ENCODE peak calls at places on chromosomes 3 and 15, in eight cellular contexts. H is RWPE2, G is cardiac muscle cell, O is tibial artery, S is A549, A is GM12865, I is MM.1S, M is Panc1. R is an unnamed sample.

GRCh38 chr3:166456291-166456690 is 619.1 kb upstream of the BCHE start:
- DNase-seq in H (no peak), G (no peak), O (no peak), S (no peak), A (no peak), I (no peak), M (no peak), R (no peak)

GRCh38 chr3:49683162-49683561 is 6.1 kb downstream of the MST1 start:
- DNase-seq in H (no peak), G (no peak), O (no peak), S (no peak), A (no peak), I (no peak), M (no peak), R (no peak)

GRCh38 chr15:99446565-99447496 is 119.0 kb upstream of the MEF2A start:
- DNase-seq in H (no peak), G (no peak), O (no peak), S (no peak), A (no peak), I (no peak), M (no peak), R (peak; percentile 84)

GRCh38 chr3:13727890-13728289 is 152.0 kb downstream of the WNT7A start:
- DNase-seq in H (no peak), G (no peak), O (peak; percentile 21), S (no peak), A (no peak), I (no peak), M (no peak), R (no peak)

GRCh38 chr3:8851703-8852102 is 82.3 kb upstream of the OXTR start:
- DNase-seq in H (no peak), G (peak; percentile 73), O (no peak), S (no peak), A (no peak), I (no peak), M (no peak), R (no peak)

GRCh38 chr3:115931581-115931980 is 308.3 kb downstream of the GAP43 start:
- DNase-seq in H (no peak), G (no peak), O (no peak), S (no peak), A (no peak), I (no peak), M (no peak), R (no peak)

GRCh38 chr15:71707230-71708051 is 102.9 kb upstream of the NR2E3 start:
- DNase-seq in H (no peak), G (peak; percentile 52), O (no peak), S (no peak), A (no peak), I (no peak), M (no peak), R (no peak)

GRCh38 chr3:32557640-32558352 is 12.9 kb downstream of the DYNC1LI1 start:
- DNase-seq in H (no peak), G (no peak), O (no peak), S (no peak), A (no peak), I (no peak), M (no peak), R (no peak)

GRCh38 chr15:38226867-38227266 is 25.8 kb upstream of the SPRED1 start:
- DNase-seq in H (peak; percentile 76), G (peak; percentile 85), O (no peak), S (peak; percentile 36), A (no peak), I (no peak), M (peak; percentile 68), R (no peak)

GRCh38 chr15:70722266-70723123 is 40.9 kb downstream of the UACA start:
- DNase-seq in H (no peak), G (peak; percentile 77), O (no peak), S (peak; percentile 65), A (peak; percentile 51), I (peak; percentile 55), M (no peak), R (no peak)

GRCh38 chr3:29258161-29258560 is 22.7 kb upstream of the RBMS3 start:
- DNase-seq in H (no peak), G (no peak), O (no peak), S (no peak), A (no peak), I (no peak), M (no peak), R (no peak)

GRCh38 chr3:193777524-193777923 is 184.5 kb downstream of the OPA1 start:
- DNase-seq in H (no peak), G (no peak), O (no peak), S (no peak), A (no peak), I (no peak), M (no peak), R (no peak)

DNA sequence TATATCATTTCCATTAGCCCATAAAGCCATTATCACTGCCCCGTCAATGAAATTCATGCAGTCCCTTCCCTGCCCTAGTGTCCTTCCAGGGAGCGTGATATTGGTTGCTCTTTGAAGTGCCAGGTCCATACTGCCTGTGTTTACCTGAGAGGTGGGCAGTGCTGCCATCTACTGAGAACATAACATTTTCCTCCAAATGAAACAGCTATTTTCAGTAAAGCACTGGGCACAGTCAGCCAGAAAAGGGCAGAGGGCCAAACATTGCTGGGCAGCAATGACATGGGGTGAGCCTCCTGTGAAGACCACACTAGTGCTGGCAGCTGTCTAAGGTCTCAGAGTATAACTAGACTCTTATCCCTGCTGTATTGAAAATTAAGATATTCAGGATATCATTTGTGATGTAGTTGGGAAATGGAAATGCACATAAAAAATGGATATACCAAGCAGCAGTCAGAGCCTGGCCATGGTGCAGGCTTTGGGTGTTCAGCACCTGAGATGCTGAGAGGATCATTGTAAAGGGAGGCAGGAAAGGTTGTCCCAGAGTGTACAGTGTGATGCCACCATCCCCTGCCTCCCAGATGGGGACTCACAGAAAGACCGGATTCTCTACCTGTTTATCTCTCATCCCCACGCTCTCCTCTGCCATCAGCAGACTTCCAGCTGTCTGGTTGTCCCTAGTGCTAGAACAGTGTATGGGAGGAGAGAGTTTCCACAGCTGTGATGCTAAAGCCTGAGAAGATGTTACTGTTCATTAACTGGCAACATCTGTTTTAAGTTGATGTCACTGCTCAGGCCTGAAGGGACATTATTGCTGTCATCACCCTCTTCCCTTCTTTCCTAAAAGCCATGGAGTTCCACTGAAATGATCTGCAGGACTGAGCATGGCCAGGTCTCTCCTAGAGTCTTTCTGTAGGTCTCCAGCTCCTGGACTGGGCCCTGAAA is 108.8 kb downstream of the ARNT2 start:
- DNase-seq in H (no peak), G (peak; percentile 25), O (no peak), S (no peak), A (no peak), I (peak; percentile 21), M (no peak), R (no peak)
- TF ChIP-seq CTCF in H (peak; percentile 86), G (peak; percentile 19), O (peak; percentile 26), S (peak; percentile 59), A (no peak), I (peak; percentile 24), M (peak; percentile 11), R (peak; percentile 73)

DNA sequence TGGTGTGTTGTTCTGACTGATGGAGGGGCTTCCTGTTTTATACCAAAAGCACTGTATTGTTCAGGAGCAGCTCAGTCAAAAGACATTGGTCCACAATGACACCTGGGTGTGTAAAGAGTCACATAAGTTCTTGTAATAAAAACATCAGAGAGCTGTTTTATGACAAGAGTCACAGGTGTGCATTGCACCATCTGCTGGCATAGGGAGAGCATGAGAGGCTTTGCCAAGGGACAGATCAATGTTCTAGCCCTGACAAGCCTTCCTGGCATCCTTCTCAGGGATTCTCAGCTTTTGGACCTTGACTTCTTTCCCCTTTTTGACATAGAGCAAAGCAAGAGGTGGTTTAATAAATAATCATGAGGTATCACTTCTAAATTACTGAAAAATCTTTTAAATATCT is 20.5 kb downstream of the ARPP21 start:
- DNase-seq in H (no peak), G (no peak), O (no peak), S (no peak), A (peak; percentile 10), I (peak; percentile 30), M (no peak), R (no peak)
- TF ChIP-seq CTCF in H (peak; percentile 12), G (no peak), O (no peak), S (peak; percentile 45), A (peak; percentile 20), I (peak; percentile 22), M (peak; percentile 23), R (peak; percentile 68)

GRCh38 chr3:152405915-152406802 is 137.4 kb downstream of the MBNL1 start:
- DNase-seq in H (no peak), G (peak; percentile 92), O (no peak), S (no peak), A (no peak), I (no peak), M (no peak), R (no peak)

GRCh38 chr3:152403632-152404066 is 134.9 kb downstream of the MBNL1 start:
- DNase-seq in H (no peak), G (no peak), O (peak; percentile 97), S (no peak), A (no peak), I (no peak), M (no peak), R (no peak)

GRCh38 chr3:152402698-152403456 is 134.1 kb downstream of the MBNL1 start:
- DNase-seq in H (no peak), G (no peak), O (no peak), S (no peak), A (peak; percentile 28), I (no peak), M (no peak), R (no peak)

GRCh38 chr3:152400912-152401311 is 132.2 kb downstream of the MBNL1 start:
- DNase-seq in H (no peak), G (no peak), O (no peak), S (no peak), A (no peak), I (no peak), M (no peak), R (no peak)

DNA sequence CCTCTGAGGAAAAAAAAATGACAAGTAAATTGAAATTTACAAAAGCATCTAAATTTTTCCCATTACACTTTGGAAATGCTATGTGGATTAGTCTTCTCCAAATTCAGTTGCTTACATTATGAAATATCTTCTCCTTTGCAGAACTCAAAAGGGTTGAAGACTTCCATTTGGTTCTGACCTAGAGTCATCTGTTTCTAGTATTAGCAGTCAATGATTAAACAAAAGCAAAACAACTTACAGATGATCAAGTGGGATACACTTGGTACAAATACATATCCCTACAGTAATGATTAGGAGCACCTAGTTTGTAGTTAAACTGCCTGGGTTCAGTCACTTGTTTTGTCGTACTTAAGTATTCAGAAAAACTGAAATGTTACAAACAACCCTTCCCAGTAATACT is 136.2 kb downstream of the MBNL1 start:
- DNase-seq in H (no peak), G (no peak), O (no peak), S (no peak), A (no peak), I (no peak), M (no peak), R (no peak)
- TF ChIP-seq CTCF in H (no peak), G (no peak), O (no peak), S (no peak), A (no peak), I (no peak), M (no peak), R (no peak)

DNA sequence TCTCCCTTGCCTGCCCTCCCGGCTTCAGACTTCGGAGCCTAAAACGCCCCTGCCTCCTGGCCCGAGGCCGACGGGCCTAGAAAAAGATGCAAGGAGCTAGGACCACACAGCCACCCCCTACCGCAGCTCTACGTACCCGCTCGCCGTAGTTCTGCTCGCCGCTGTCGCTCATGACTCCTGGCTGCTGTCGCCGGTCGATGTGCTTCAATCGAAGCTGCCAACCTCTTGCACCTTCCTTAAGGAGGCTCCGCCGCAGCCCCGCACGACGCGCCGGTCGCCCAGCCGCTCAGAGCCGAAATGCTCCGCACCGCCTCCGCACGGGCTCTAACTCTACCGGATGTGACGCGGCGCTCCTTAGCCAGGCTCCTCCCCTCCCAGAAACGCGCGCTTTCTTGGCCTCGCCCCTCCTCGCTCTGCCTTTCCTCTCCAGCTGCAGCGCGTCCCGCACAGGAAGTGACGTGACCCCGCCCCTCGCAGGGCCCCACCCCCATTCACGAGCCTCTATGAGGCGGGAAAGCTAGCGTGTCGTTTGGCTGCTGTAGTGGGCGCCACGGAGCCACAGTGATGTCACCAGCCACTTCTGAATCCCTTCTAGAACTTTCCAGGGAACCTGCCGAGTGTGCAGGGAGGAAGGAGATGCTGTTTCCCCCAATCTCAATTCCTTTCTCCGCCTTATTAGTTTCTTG is at the start of gene TRA2B:
- DNase-seq in H (peak; percentile 97), G (peak; percentile 99), O (peak; percentile 100), S (peak; percentile 78), A (peak; percentile 99), I (peak; percentile 100), M (peak; percentile 91), R (peak; percentile 99)
- TF ChIP-seq CTCF in H (peak; percentile 37), G (peak; percentile 27), O (peak; percentile 16), S (no peak), A (peak; percentile 11), I (peak; percentile 50), M (peak; percentile 47), R (peak; percentile 68)